ENCODE peak calls at places on chromosome 11, in five cellular contexts. K is breast epithelium, V is fibroblast of pulmonary artery, M is suprapubic skin, O is OCI-LY7. E is an unnamed sample.

GRCh38 chr11:25758145-25758661 is 573.7 kb upstream of the ANO3 start:
- DNase-seq in K (no peak), V (no peak), M (no peak), O (no peak), E (no peak)

GRCh38 chr11:62688481-62688880 is 849 bp downstream of the LRRN4CL start:
- DNase-seq in K (no peak), V (no peak), M (no peak), O (no peak), E (peak)

GRCh38 chr11:74366576-74366975 is 31.7 kb downstream of the PGM2L1 start:
- DNase-seq in K (no peak), V (peak), M (no peak), O (no peak), E (peak)

GRCh38 chr11:68615657-68616056 is 68.7 kb upstream of the GAL start:
- DNase-seq in K (no peak), V (no peak), M (no peak), O (no peak), E (no peak)

GRCh38 chr11:86719781-86720463 is 47.5 kb upstream of the ME3 start:
- DNase-seq in K (no peak), V (peak), M (no peak), O (no peak), E (peak)

GRCh38 chr11:111357150-111358037 is 21.7 kb downstream of the POU2AF1 start:
- DNase-seq in K (no peak), V (no peak), M (no peak), O (no peak), E (no peak)

GRCh38 chr11:123159146-123159857 is 35.7 kb downstream of the CLMP start:
- DNase-seq in K (no peak), V (peak), M (no peak), O (no peak), E (peak)

GRCh38 chr11:121476379-121477032 is 23.7 kb upstream of the SORL1-AS1 start:
- DNase-seq in K (no peak), V (no peak), M (no peak), O (no peak), E (no peak)

GRCh38 chr11:97290444-97291041 is 900.7 kb downstream of the JRKL start:
- DNase-seq in K (no peak), V (no peak), M (no peak), O (no peak), E (no peak)

GRCh38 chr11:128493570-128493965 is 93.8 kb downstream of the ETS1 start:
- DNase-seq in K (no peak), V (no peak), M (no peak), O (no peak), E (peak)

GRCh38 chr11:62433141-62433543 is 14.3 kb downstream of the SCGB1A1 start:
- DNase-seq in K (no peak), V (no peak), M (no peak), O (no peak), E (no peak)

GRCh38 chr11:559020-559620 is 1.4 kb downstream of the LMNTD2 start:
- DNase-seq in K (no peak), V (no peak), M (no peak), O (peak), E (no peak)

GRCh38 chr11:74072721-74073120 is 63.8 kb upstream of the UCP3 start:
- DNase-seq in K (no peak), V (no peak), M (no peak), O (no peak), E (no peak)

GRCh38 chr11:94193288-94193687 is 64.6 kb downstream of the PANX1 start:
- DNase-seq in K (no peak), V (peak), M (no peak), O (no peak), E (peak)

GRCh38 chr11:3169952-3170755 is 5.0 kb upstream of the OSBPL5 start:
- DNase-seq in K (no peak), V (no peak), M (no peak), O (no peak), E (no peak)
- H3K4me3 ChIP-seq in K (peak), V (no peak), M (peak), O (no peak), E (peak)

DNA sequence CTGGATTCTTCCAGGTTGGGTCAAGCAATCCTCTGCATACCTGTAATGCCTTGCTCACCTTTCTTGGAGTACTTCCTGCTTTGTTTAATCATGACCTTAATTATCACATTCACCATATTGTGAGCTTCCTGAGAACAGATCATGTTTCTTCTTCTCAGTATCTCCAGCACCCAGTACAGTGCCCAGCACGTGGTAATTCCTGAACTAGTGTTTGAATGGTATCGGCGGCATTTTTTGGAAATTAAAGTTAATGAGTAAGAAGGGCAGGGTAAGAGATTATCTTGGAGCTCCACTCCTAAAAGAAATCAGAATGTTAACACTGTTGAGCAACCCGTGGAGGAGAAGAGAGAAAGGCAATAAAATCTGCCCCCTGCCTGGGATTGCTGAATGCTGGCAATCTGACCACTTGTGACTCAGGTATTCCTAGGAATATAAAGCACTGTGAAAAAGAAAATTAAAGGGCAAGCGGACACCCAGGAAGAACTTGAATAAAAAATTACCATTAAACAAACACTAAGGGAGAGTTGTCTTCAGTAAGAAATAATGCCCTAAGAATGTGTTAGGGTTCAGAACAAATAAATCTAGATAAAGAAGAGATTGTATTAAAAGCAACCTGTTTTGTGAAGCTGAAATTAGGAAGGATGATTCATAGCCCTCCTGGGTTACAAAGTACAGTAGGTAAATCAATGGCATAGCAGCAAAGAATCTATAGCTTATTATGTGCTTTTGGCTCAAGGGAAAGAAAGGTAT is 92.9 kb downstream of the PDHX start:
- DNase-seq in K (no peak), V (peak), M (no peak), O (no peak), E (peak)
- TF ChIP-seq CTCF in K (no peak), V (no peak), M (no peak), O (no peak), E (peak)

GRCh38 chr11:1889941-1890855 is 1.5 kb downstream of the PRR33 start:
- DNase-seq in K (no peak), V (no peak), M (no peak), O (no peak), E (no peak)

GRCh38 chr11:1891831-1892115 is at the start of gene PRR33:
- DNase-seq in K (no peak), V (no peak), M (no peak), O (no peak), E (no peak)

GRCh38 chr11:1892558-1892957 is 863 bp upstream of the PRR33 start:
- DNase-seq in K (no peak), V (no peak), M (no peak), O (no peak), E (no peak)

GRCh38 chr11:1892116-1892515 is 421 bp upstream of the PRR33 start:
- DNase-seq in K (no peak), V (no peak), M (no peak), O (no peak), E (no peak)

GRCh38 chr11:1890856-1891830 is 552 bp downstream of the PRR33 start:
- DNase-seq in K (no peak), V (no peak), M (no peak), O (no peak), E (no peak)
- H3K4me3 ChIP-seq in K (no peak), V (no peak), M (no peak), O (no peak), E (no peak)

GRCh38 chr11:134334796-134335571 is 3.2 kb downstream of the GLB1L2 start:
- DNase-seq in K (no peak), V (no peak), M (no peak), O (no peak), E (no peak)
- TF ChIP-seq CTCF in K (no peak), V (no peak), M (no peak), O (no peak), E (no peak)

E was measured in fibroblast of the aortic adventitia.